ENCODE peak calls at places on chromosomes 3 and 15, in six cellular contexts. One of them, this sample, is unnamed.

GRCh38 chr3:29240248-29240647 is 40.6 kb upstream of the RBMS3 start:
- DNase-seq in T-helper 9 cell: no peak
- DNase-seq in activated gamma-delta T cell treated with Interleukin-2 at 50 U/mL for 16 hours: no peak
- DNase-seq in upper lobe of right lung: no peak
- DNase-seq in stromal cell of bone marrow: no peak
- DNase-seq in CD8-positive, alpha-beta T cell: no peak
- DNase-seq in this sample: no peak

GRCh38 chr15:99702895-99703602 is 30.2 kb downstream of the LYSMD4 start:
- DNase-seq in T-helper 9 cell: no peak
- DNase-seq in activated gamma-delta T cell treated with Interleukin-2 at 50 U/mL for 16 hours: no peak
- DNase-seq in upper lobe of right lung: no peak
- DNase-seq in stromal cell of bone marrow: no peak
- DNase-seq in CD8-positive, alpha-beta T cell: no peak
- DNase-seq in this sample: peak

GRCh38 chr3:45477026-45477725 is 88.8 kb downstream of the LARS2 start:
- DNase-seq in T-helper 9 cell: no peak
- DNase-seq in activated gamma-delta T cell treated with Interleukin-2 at 50 U/mL for 16 hours: no peak
- DNase-seq in upper lobe of right lung: no peak
- DNase-seq in stromal cell of bone marrow: no peak
- DNase-seq in CD8-positive, alpha-beta T cell: no peak
- DNase-seq in this sample: no peak

GRCh38 chr3:73461582-73461981 is 163.2 kb downstream of the PDZRN3 start:
- DNase-seq in T-helper 9 cell: no peak
- DNase-seq in activated gamma-delta T cell treated with Interleukin-2 at 50 U/mL for 16 hours: no peak
- DNase-seq in upper lobe of right lung: no peak
- DNase-seq in stromal cell of bone marrow: peak
- DNase-seq in CD8-positive, alpha-beta T cell: no peak
- DNase-seq in this sample: no peak

GRCh38 chr15:76994971-76995945 is at the start of gene PSTPIP1:
- DNase-seq in T-helper 9 cell: peak
- DNase-seq in activated gamma-delta T cell treated with Interleukin-2 at 50 U/mL for 16 hours: peak
- DNase-seq in upper lobe of right lung: peak
- DNase-seq in stromal cell of bone marrow: no peak
- DNase-seq in CD8-positive, alpha-beta T cell: peak
- DNase-seq in this sample: no peak

GRCh38 chr15:55241895-55242294 is 45.2 kb upstream of the RSL24D1 start:
- DNase-seq in T-helper 9 cell: no peak
- DNase-seq in activated gamma-delta T cell treated with Interleukin-2 at 50 U/mL for 16 hours: no peak
- DNase-seq in upper lobe of right lung: no peak
- DNase-seq in stromal cell of bone marrow: peak
- DNase-seq in CD8-positive, alpha-beta T cell: no peak
- DNase-seq in this sample: no peak

GRCh38 chr3:184574552-184575430 is 13.2 kb downstream of the EPHB3 start:
- DNase-seq in T-helper 9 cell: no peak
- DNase-seq in activated gamma-delta T cell treated with Interleukin-2 at 50 U/mL for 16 hours: no peak
- DNase-seq in upper lobe of right lung: no peak
- DNase-seq in stromal cell of bone marrow: no peak
- DNase-seq in CD8-positive, alpha-beta T cell: no peak
- DNase-seq in this sample: peak

GRCh38 chr3:183576487-183577107 is 21.1 kb upstream of the KLHL6 start:
- DNase-seq in T-helper 9 cell: no peak
- DNase-seq in activated gamma-delta T cell treated with Interleukin-2 at 50 U/mL for 16 hours: no peak
- DNase-seq in upper lobe of right lung: no peak
- DNase-seq in stromal cell of bone marrow: peak
- DNase-seq in CD8-positive, alpha-beta T cell: no peak
- DNase-seq in this sample: peak

GRCh38 chr15:70524470-70524869 is 238.9 kb downstream of the UACA start:
- DNase-seq in T-helper 9 cell: no peak
- DNase-seq in activated gamma-delta T cell treated with Interleukin-2 at 50 U/mL for 16 hours: no peak
- DNase-seq in upper lobe of right lung: no peak
- DNase-seq in stromal cell of bone marrow: no peak
- DNase-seq in CD8-positive, alpha-beta T cell: no peak
- DNase-seq in this sample: peak

GRCh38 chr15:61099030-61099800 is 129.9 kb downstream of the RORA start:
- DNase-seq in T-helper 9 cell: no peak
- DNase-seq in activated gamma-delta T cell treated with Interleukin-2 at 50 U/mL for 16 hours: no peak
- DNase-seq in upper lobe of right lung: no peak
- DNase-seq in stromal cell of bone marrow: no peak
- DNase-seq in CD8-positive, alpha-beta T cell: no peak
- DNase-seq in this sample: no peak

GRCh38 chr15:40234783-40235182 is 4.1 kb upstream of the PAK6 start:
- DNase-seq in T-helper 9 cell: no peak
- DNase-seq in activated gamma-delta T cell treated with Interleukin-2 at 50 U/mL for 16 hours: no peak
- DNase-seq in upper lobe of right lung: peak
- DNase-seq in stromal cell of bone marrow: no peak
- DNase-seq in CD8-positive, alpha-beta T cell: no peak
- DNase-seq in this sample: no peak

GRCh38 chr3:5564278-5564666 is 376.8 kb downstream of the EDEM1 start:
- DNase-seq in T-helper 9 cell: no peak
- DNase-seq in activated gamma-delta T cell treated with Interleukin-2 at 50 U/mL for 16 hours: no peak
- DNase-seq in upper lobe of right lung: no peak
- DNase-seq in stromal cell of bone marrow: no peak
- DNase-seq in CD8-positive, alpha-beta T cell: no peak
- DNase-seq in this sample: no peak

GRCh38 chr3:193407156-193407555 is 28.6 kb upstream of the ATP13A5 start:
- DNase-seq in T-helper 9 cell: no peak
- DNase-seq in activated gamma-delta T cell treated with Interleukin-2 at 50 U/mL for 16 hours: no peak
- DNase-seq in upper lobe of right lung: no peak
- DNase-seq in stromal cell of bone marrow: no peak
- DNase-seq in CD8-positive, alpha-beta T cell: no peak
- DNase-seq in this sample: no peak

GRCh38 chr15:43440721-43441281 is 52.2 kb downstream of the TP53BP1 start:
- DNase-seq in T-helper 9 cell: no peak
- DNase-seq in activated gamma-delta T cell treated with Interleukin-2 at 50 U/mL for 16 hours: peak
- DNase-seq in upper lobe of right lung: no peak
- DNase-seq in stromal cell of bone marrow: peak
- DNase-seq in CD8-positive, alpha-beta T cell: no peak
- DNase-seq in this sample: peak

GRCh38 chr3:128794788-128795649 is 69.0 kb downstream of the RAB7A start:
- DNase-seq in T-helper 9 cell: peak
- DNase-seq in activated gamma-delta T cell treated with Interleukin-2 at 50 U/mL for 16 hours: peak
- DNase-seq in upper lobe of right lung: no peak
- DNase-seq in stromal cell of bone marrow: peak
- DNase-seq in CD8-positive, alpha-beta T cell: peak
- DNase-seq in this sample: peak

GRCh38 chr3:64880926-64881325 is 193.1 kb upstream of the ADAMTS9 start:
- DNase-seq in T-helper 9 cell: no peak
- DNase-seq in activated gamma-delta T cell treated with Interleukin-2 at 50 U/mL for 16 hours: no peak
- DNase-seq in upper lobe of right lung: no peak
- DNase-seq in stromal cell of bone marrow: no peak
- DNase-seq in CD8-positive, alpha-beta T cell: no peak
- DNase-seq in this sample: no peak

GRCh38 chr15:58260186-58260910 is 122.2 kb downstream of the AQP9 start:
- DNase-seq in T-helper 9 cell: no peak
- DNase-seq in activated gamma-delta T cell treated with Interleukin-2 at 50 U/mL for 16 hours: no peak
- DNase-seq in upper lobe of right lung: no peak
- DNase-seq in stromal cell of bone marrow: no peak
- DNase-seq in CD8-positive, alpha-beta T cell: no peak
- DNase-seq in this sample: no peak

GRCh38 chr3:105448338-105448982 is 81.8 kb downstream of the ALCAM start:
- DNase-seq in T-helper 9 cell: no peak
- DNase-seq in activated gamma-delta T cell treated with Interleukin-2 at 50 U/mL for 16 hours: no peak
- DNase-seq in upper lobe of right lung: no peak
- DNase-seq in stromal cell of bone marrow: no peak
- DNase-seq in CD8-positive, alpha-beta T cell: no peak
- DNase-seq in this sample: no peak

GRCh38 chr15:72796515-72797337 is 13.2 kb upstream of the ADPGK start:
- DNase-seq in T-helper 9 cell: peak
- DNase-seq in activated gamma-delta T cell treated with Interleukin-2 at 50 U/mL for 16 hours: peak
- DNase-seq in upper lobe of right lung: peak
- DNase-seq in stromal cell of bone marrow: no peak
- DNase-seq in CD8-positive, alpha-beta T cell: peak
- DNase-seq in this sample: peak

GRCh38 chr3:127158614-127159221 is 34.2 kb upstream of the PRR23E start:
- DNase-seq in T-helper 9 cell: no peak
- DNase-seq in activated gamma-delta T cell treated with Interleukin-2 at 50 U/mL for 16 hours: no peak
- DNase-seq in upper lobe of right lung: peak
- DNase-seq in stromal cell of bone marrow: no peak
- DNase-seq in CD8-positive, alpha-beta T cell: no peak
- DNase-seq in this sample: peak

This sample was measured in HAP-1.